ENCODE peak calls at places on chromosomes 2 and 18, in eight cellular contexts. U is vagina, Q is spleen, W is breast epithelium, O is GM23338, N is SK-N-SH, L is H1, B is sigmoid colon. F is an unnamed sample.

GRCh38 chr18:46573156-46573555 is 83.9 kb downstream of the LOXHD1 start:
- DNase-seq in U (peak; percentile 74), Q (no peak), W (no peak), O (no peak), N (no peak), L (no peak), B (no peak), F (no peak)

GRCh38 chr2:133884739-133885381 is 316.6 kb upstream of the NCKAP5 start:
- DNase-seq in U (no peak), Q (no peak), W (no peak), O (peak; percentile 11), N (peak; percentile 20), L (no peak), B (no peak), F (no peak)

GRCh38 chr18:49021076-49021432 is 70.3 kb upstream of the SMAD7 start:
- DNase-seq in U (peak; percentile 83), Q (peak; percentile 66), W (no peak), O (no peak), N (no peak), L (no peak), B (no peak), F (no peak)

GRCh38 chr2:53778536-53779162 is 8.1 kb downstream of the ASB3 start:
- DNase-seq in U (no peak), Q (no peak), W (no peak), O (no peak), N (no peak), L (no peak), B (no peak), F (no peak)

GRCh38 chr2:15189236-15189635 is 371.9 kb downstream of the NBAS start:
- DNase-seq in U (no peak), Q (no peak), W (no peak), O (peak; percentile 56), N (no peak), L (no peak), B (no peak), F (no peak)

GRCh38 chr18:29234751-29235150 is 1057.8 kb upstream of the CDH2 start:
- DNase-seq in U (no peak), Q (no peak), W (no peak), O (no peak), N (no peak), L (no peak), B (no peak), F (no peak)

GRCh38 chr2:215748446-215748845 is 264.9 kb downstream of the MREG start:
- DNase-seq in U (peak; percentile 65), Q (no peak), W (peak; percentile 19), O (no peak), N (no peak), L (no peak), B (peak; percentile 70), F (no peak)

GRCh38 chr2:216648105-216648504 is 14.9 kb downstream of the IGFBP2 start:
- DNase-seq in U (no peak), Q (peak; percentile 11), W (no peak), O (no peak), N (no peak), L (no peak), B (no peak), F (no peak)

GRCh38 chr2:183029219-183029618 is 9.0 kb downstream of the NCKAP1 start:
- DNase-seq in U (no peak), Q (no peak), W (no peak), O (no peak), N (no peak), L (no peak), B (no peak), F (no peak)

GRCh38 chr2:149031396-149031795 is 7.1 kb upstream of the LYPD6B start:
- DNase-seq in U (no peak), Q (no peak), W (no peak), O (no peak), N (no peak), L (no peak), B (no peak), F (no peak)

GRCh38 chr2:176814274-176814673 is 398.3 kb upstream of the HNRNPA3 start:
- DNase-seq in U (no peak), Q (no peak), W (no peak), O (no peak), N (no peak), L (no peak), B (no peak), F (no peak)
- H3K4me1 ChIP-seq in U (peaks cover 5% of the 10 kb centered on the region), Q (peaks cover 5% of the 10 kb centered on the region), W (no peaks in the 10 kb centered on the region), O (peaks cover 55% of the 10 kb centered on the region), N (peaks cover 5% of the 10 kb centered on the region), L (peaks cover 12% of the 10 kb centered on the region), B (peaks cover 3% of the 10 kb centered on the region), F (peaks cover 3% of the 10 kb centered on the region)

GRCh38 chr18:3279201-3280185 is 17.6 kb downstream of the MYL12B start:
- DNase-seq in U (no peak), Q (no peak), W (no peak), O (no peak), N (no peak), L (no peak), B (no peak), F (no peak)
- TF ChIP-seq POLR2AphosphoS5 in U (no peak), Q (no peak), W (no peak), O (no peak), N (no peak), L (no peak), B (no peak), F (no peak)

DNA sequence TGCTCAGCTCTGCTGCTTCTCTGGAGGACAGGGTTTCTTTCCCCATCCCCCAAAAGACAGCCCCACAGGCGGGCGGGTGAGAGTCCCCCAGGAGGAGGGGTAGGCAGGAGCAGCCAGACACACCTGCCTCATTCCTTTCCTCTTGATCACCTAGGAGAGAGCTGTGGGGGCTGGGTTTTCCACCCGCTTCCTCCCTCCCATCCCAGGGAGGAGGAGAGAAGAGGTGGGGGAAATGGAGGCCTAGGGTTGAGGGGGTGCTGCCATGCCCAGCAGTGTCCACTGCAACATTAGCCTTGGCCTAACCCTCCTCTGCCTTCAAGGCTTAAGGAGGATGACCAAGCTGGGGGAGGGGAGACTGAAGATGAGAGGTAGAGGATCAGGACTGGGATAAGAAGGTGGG is 14.7 kb downstream of the WNT10A start:
- DNase-seq in U (no peak), Q (no peak), W (no peak), O (peak; percentile 65), N (peak; percentile 28), L (no peak), B (no peak), F (no peak)
- H3K4me3 ChIP-seq in U (no peak overlapping the region), Q (no peak overlapping the region), W (no peak overlapping the region), O (peak overlapping the region; percentile 28), N (no peak overlapping the region), L (peak overlapping the region; percentile 9), B (no peak overlapping the region), F (no peak overlapping the region)

GRCh38 chr2:36416370-36417165 is 61.0 kb downstream of the CRIM1 start:
- DNase-seq in U (no peak), Q (no peak), W (no peak), O (no peak), N (no peak), L (no peak), B (no peak), F (no peak)
- H3K4me1 ChIP-seq in U (peaks cover 52% of the 10 kb centered on the region), Q (peaks cover 12% of the 10 kb centered on the region), W (peaks cover 3% of the 10 kb centered on the region), O (peaks cover 59% of the 10 kb centered on the region), N (peaks cover 62% of the 10 kb centered on the region), L (peaks cover 14% of the 10 kb centered on the region), B (no peaks in the 10 kb centered on the region), F (peaks cover 3% of the 10 kb centered on the region)

GRCh38 chr2:39118786-39119499 is 1.9 kb downstream of the SOS1 start:
- DNase-seq in U (no peak), Q (no peak), W (no peak), O (no peak), N (no peak), L (no peak), B (no peak), F (no peak)

GRCh38 chr2:39120521-39120770 is 405 bp downstream of the SOS1 start:
- DNase-seq in U (no peak), Q (peak; percentile 94), W (no peak), O (no peak), N (no peak), L (no peak), B (no peak), F (no peak)

GRCh38 chr2:39119732-39120520 is 925 bp downstream of the SOS1 start:
- DNase-seq in U (no peak), Q (no peak), W (peak; percentile 36), O (peak; percentile 61), N (peak; percentile 95), L (no peak), B (peak; percentile 69), F (peak; percentile 42)

GRCh38 chr2:39114771-39115170 is 6.1 kb downstream of the SOS1 start:
- DNase-seq in U (no peak), Q (no peak), W (no peak), O (no peak), N (no peak), L (no peak), B (no peak), F (no peak)

GRCh38 chr2:39115556-39115955 is 5.3 kb downstream of the SOS1 start:
- DNase-seq in U (no peak), Q (no peak), W (no peak), O (no peak), N (no peak), L (no peak), B (no peak), F (no peak)
- TF ChIP-seq POLR2AphosphoS5 in U (no peak), Q (no peak), W (no peak), O (no peak), N (no peak), L (no peak), B (no peak), F (no peak)

GRCh38 chr2:150255528-150255927 is 231.9 kb downstream of the RND3 start:
- DNase-seq in U (no peak), Q (no peak), W (no peak), O (no peak), N (no peak), L (no peak), B (no peak), F (no peak)
- H3K4me3 ChIP-seq in U (no peak overlapping the region), Q (no peak overlapping the region), W (no peak overlapping the region), O (no peak overlapping the region), N (no peak overlapping the region), L (no peak overlapping the region), B (no peak overlapping the region), F (no peak overlapping the region)

DNA sequence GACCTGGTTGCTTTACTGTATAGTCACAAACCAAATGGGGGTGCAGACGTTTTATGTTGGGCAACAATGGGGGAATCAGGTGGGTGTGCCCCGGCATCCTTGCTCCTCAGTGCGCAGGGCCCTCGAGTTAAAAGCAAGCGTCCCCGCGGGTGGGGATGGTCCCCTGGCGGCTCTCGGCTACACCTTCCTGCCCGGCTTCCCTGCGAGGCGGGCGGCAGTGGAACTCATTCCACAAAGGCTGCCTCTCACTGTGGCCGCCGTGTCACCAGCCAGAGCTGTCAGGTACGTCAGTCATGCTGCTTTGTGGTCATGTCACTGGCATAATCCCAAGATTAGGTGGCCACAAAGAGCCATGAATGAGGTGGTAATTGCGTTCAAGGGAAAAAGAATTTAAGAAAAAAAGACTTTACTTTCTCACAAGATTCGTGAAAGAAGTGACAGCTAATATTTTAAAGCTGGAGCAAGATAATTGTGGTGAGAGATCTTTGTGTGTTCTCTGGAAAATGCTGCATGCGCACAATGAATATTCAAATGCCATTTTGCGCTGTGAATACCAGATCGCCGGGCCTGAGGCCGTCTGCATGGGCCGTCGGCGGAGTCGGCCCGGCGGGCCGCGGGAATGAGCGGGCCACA is 82.4 kb upstream of the LDLRAD4 start:
- DNase-seq in U (no peak), Q (peak; percentile 86), W (no peak), O (no peak), N (no peak), L (no peak), B (no peak), F (no peak)
- H3K4me1 ChIP-seq in U (peaks cover 12% of the 10 kb centered on the region), Q (peaks cover 17% of the 10 kb centered on the region), W (no peaks in the 10 kb centered on the region), O (peaks cover 6% of the 10 kb centered on the region), N (no peaks in the 10 kb centered on the region), L (no peaks in the 10 kb centered on the region), B (no peaks in the 10 kb centered on the region), F (no peaks in the 10 kb centered on the region)

F was measured in prostate gland.